ENCODE peak calls at places on chromosome 19, in five cellular contexts. One of them, this sample, is unnamed.

GRCh38 chr19:14114439-14114838 is 3.1 kb downstream of the PRKACA start:
- DNase-seq in memory B cell: no peak
- DNase-seq in foreskin fibroblast: no peak
- DNase-seq in MM.1S: no peak
- DNase-seq in suprapubic skin: no peak
- DNase-seq in this sample: no peak

GRCh38 chr19:47176627-47177090 is 46.0 kb downstream of the SAE1 start:
- DNase-seq in suprapubic skin: no peak
- DNase-seq in memory B cell: no peak
- DNase-seq in foreskin fibroblast: peak; percentile 88
- DNase-seq in MM.1S: no peak
- DNase-seq in this sample: peak; percentile 89

GRCh38 chr19:18280247-18281081 is 958 bp downstream of the JUND start:
- DNase-seq in foreskin fibroblast: peak; percentile 74
- DNase-seq in suprapubic skin: peak; percentile 85
- DNase-seq in MM.1S: peak; percentile 91
- DNase-seq in memory B cell: peak; percentile 84
- DNase-seq in this sample: peak; percentile 64

GRCh38 chr19:15812059-15812722 is 3.3 kb downstream of the OR10H1 start:
- DNase-seq in suprapubic skin: no peak
- DNase-seq in memory B cell: no peak
- DNase-seq in foreskin fibroblast: no peak
- DNase-seq in MM.1S: no peak
- DNase-seq in this sample: no peak

GRCh38 chr19:56136362-56136761 is 4.7 kb upstream of the ZNF444 start:
- DNase-seq in memory B cell: no peak
- DNase-seq in suprapubic skin: no peak
- DNase-seq in foreskin fibroblast: no peak
- DNase-seq in MM.1S: peak; percentile 80
- DNase-seq in this sample: no peak

GRCh38 chr19:14425696-14426138 is 6.6 kb upstream of the DDX39A start:
- DNase-seq in foreskin fibroblast: no peak
- DNase-seq in MM.1S: no peak
- DNase-seq in suprapubic skin: no peak
- DNase-seq in memory B cell: no peak
- DNase-seq in this sample: peak; percentile 22

GRCh38 chr19:1232231-1232637 is 5.6 kb downstream of the CBARP start:
- DNase-seq in MM.1S: no peak
- DNase-seq in memory B cell: no peak
- DNase-seq in suprapubic skin: no peak
- DNase-seq in foreskin fibroblast: no peak
- DNase-seq in this sample: no peak

GRCh38 chr19:41853768-41854167 is 6.3 kb upstream of the RPS19 start:
- DNase-seq in suprapubic skin: no peak
- DNase-seq in foreskin fibroblast: no peak
- DNase-seq in MM.1S: no peak
- DNase-seq in memory B cell: no peak
- DNase-seq in this sample: no peak

GRCh38 chr19:48772503-48772953 is 17.2 kb downstream of the FGF21 start:
- DNase-seq in MM.1S: no peak
- DNase-seq in foreskin fibroblast: no peak
- DNase-seq in suprapubic skin: peak; percentile 86
- DNase-seq in memory B cell: no peak
- DNase-seq in this sample: no peak

GRCh38 chr19:18230941-18231734 is 4.9 kb upstream of the PDE4C start:
- DNase-seq in memory B cell: no peak
- DNase-seq in MM.1S: no peak
- DNase-seq in suprapubic skin: no peak
- DNase-seq in foreskin fibroblast: no peak
- DNase-seq in this sample: no peak

GRCh38 chr19:42693760-42694350 is 46.4 kb downstream of the PSG3 start:
- DNase-seq in foreskin fibroblast: peak; percentile 30
- DNase-seq in MM.1S: peak; percentile 37
- DNase-seq in memory B cell: no peak
- DNase-seq in suprapubic skin: no peak
- DNase-seq in this sample: peak; percentile 39

This sample was measured in HFFc6.